ENCODE peak calls at places on chromosomes 2 and 18, in four cellular contexts. G, N, T and S are unnamed samples.

GRCh38 chr2:36088716-36089328 is 266.8 kb upstream of the CRIM1 start:
- DNase-seq in G (no peak), N (no peak), T (no peak), S (no peak)

GRCh38 chr2:40204268-40204667 is 247.6 kb downstream of the SLC8A1 start:
- DNase-seq in G (no peak), N (no peak), T (no peak), S (no peak)

GRCh38 chr2:6909431-6910385 is 7.5 kb upstream of the RNF144A start:
- DNase-seq in G (no peak), N (peak; percentile 67), T (peak; percentile 39), S (no peak)

GRCh38 chr2:161138429-161138828 is 21.8 kb upstream of the TANK start:
- DNase-seq in G (no peak), N (no peak), T (peak; percentile 46), S (no peak)

GRCh38 chr18:48539406-48540328 is 836 bp downstream of the CTIF start:
- DNase-seq in G (peak; percentile 57), N (peak; percentile 16), T (peak; percentile 40), S (peak; percentile 52)

GRCh38 chr2:216804357-216805350 is 55.2 kb downstream of the TNP1 start:
- DNase-seq in G (no peak), N (no peak), T (no peak), S (no peak)

GRCh38 chr2:73418343-73418742 is 32.7 kb downstream of the ALMS1 start:
- DNase-seq in G (no peak), N (no peak), T (no peak), S (no peak)

GRCh38 chr2:2491964-2492363 is 160.9 kb upstream of the MYT1L start:
- DNase-seq in G (no peak), N (no peak), T (no peak), S (no peak)

GRCh38 chr18:76490040-76490439 is 5.0 kb downstream of the ZNF516 start:
- DNase-seq in G (no peak), N (no peak), T (no peak), S (no peak)

GRCh38 chr18:58222439-58223125 is 178.6 kb downstream of the NEDD4L start:
- DNase-seq in G (no peak), N (no peak), T (no peak), S (no peak)

GRCh38 chr2:225013432-225014048 is 28.7 kb downstream of the DOCK10 start:
- DNase-seq in G (no peak), N (no peak), T (no peak), S (no peak)

GRCh38 chr2:238882083-238882755 is 34.3 kb downstream of the TWIST2 start:
- DNase-seq in G (no peak), N (no peak), T (no peak), S (no peak)

GRCh38 chr2:69703189-69703588 is 38.7 kb upstream of the ANXA4 start:
- DNase-seq in G (no peak), N (no peak), T (no peak), S (no peak)

GRCh38 chr2:50724837-50725236 is 307.1 kb downstream of the NRXN1 start:
- DNase-seq in G (no peak), N (no peak), T (no peak), S (no peak)

GRCh38 chr2:78757191-78757590 is 268.3 kb upstream of the REG3G start:
- DNase-seq in G (no peak), N (no peak), T (no peak), S (no peak)

GRCh38 chr2:80392446-80392845 is 87.9 kb upstream of the LRRTM1 start:
- DNase-seq in G (no peak), N (no peak), T (no peak), S (no peak)

GRCh38 chr18:54204883-54205282 is 19.6 kb downstream of the MBD2 start:
- DNase-seq in G (no peak), N (no peak), T (no peak), S (no peak)

GRCh38 chr2:98900721-98901120 is 35.3 kb downstream of the CRACDL start:
- DNase-seq in G (no peak), N (no peak), T (no peak), S (no peak)

GRCh38 chr2:51350100-51350499 is 318.2 kb upstream of the NRXN1 start:
- DNase-seq in G (no peak), N (no peak), T (no peak), S (no peak)

GRCh38 chr2:105576440-105577241 is 168.1 kb upstream of the NCK2 start:
- DNase-seq in G (peak; percentile 14), N (peak; percentile 86), T (peak; percentile 36), S (peak; percentile 29)

GRCh38 chr2:239302083-239302807 is 98.6 kb downstream of the HDAC4 start:
- DNase-seq in G (no peak), N (no peak), T (no peak), S (no peak)

GRCh38 chr2:238286551-238286950 is 1.9 kb downstream of the PER2 start:
- DNase-seq in G (no peak), N (no peak), T (no peak), S (no peak)

GRCh38 chr2:10787176-10787968 is 25.2 kb downstream of the PDIA6 start:
- DNase-seq in G (no peak), N (peak; percentile 30), T (peak; percentile 49), S (no peak)

GRCh38 chr2:38416296-38417036 is 39.4 kb upstream of the ATL2 start:
- DNase-seq in G (no peak), N (no peak), T (no peak), S (no peak)

GRCh38 chr2:113324684-113325160 is 46.0 kb upstream of the PAX8 start:
- DNase-seq in G (no peak), N (no peak), T (peak; percentile 31), S (peak; percentile 64)

GRCh38 chr2:60530228-60530627 is 23.2 kb downstream of the BCL11A start:
- DNase-seq in G (no peak), N (no peak), T (no peak), S (no peak)

GRCh38 chr2:9844581-9844980 is 1.3 kb downstream of the TAF1B start:
- DNase-seq in G (no peak), N (peak; percentile 59), T (peak; percentile 11), S (no peak)

GRCh38 chr2:43758738-43759137 is 15.1 kb upstream of the DYNC2LI1 start:
- DNase-seq in G (no peak), N (no peak), T (no peak), S (no peak)

GRCh38 chr2:226673314-226673723 is 126.3 kb downstream of the IRS1 start:
- DNase-seq in G (no peak), N (no peak), T (no peak), S (no peak)

GRCh38 chr2:98118161-98118560 is 31.2 kb downstream of the VWA3B start:
- DNase-seq in G (no peak), N (no peak), T (no peak), S (no peak)

GRCh38 chr2:197894751-197895274 is 90.4 kb downstream of the PLCL1 start:
- DNase-seq in G (no peak), N (no peak), T (no peak), S (no peak)

GRCh38 chr2:138071720-138072719 is 107.7 kb downstream of the HNMT start:
- DNase-seq in G (peak; percentile 64), N (no peak), T (no peak), S (no peak)

GRCh38 chr2:58030789-58031188 is 15.8 kb upstream of the VRK2 start:
- DNase-seq in G (no peak), N (no peak), T (no peak), S (no peak)

GRCh38 chr2:118837067-118837466 is 10.4 kb downstream of the EN1 start:
- DNase-seq in G (no peak), N (no peak), T (no peak), S (no peak)

GRCh38 chr2:189579585-189579984 is 1.0 kb downstream of the SLC40A1 start:
- DNase-seq in G (no peak), N (no peak), T (no peak), S (no peak)